ENCODE peak calls at places on chromosomes 7 and 10, in seven cellular contexts. W is HepG2, F is IMR-90, D is K562, A is heart left ventricle, I is gastrocnemius medialis, K is body of pancreas. L is an unnamed sample.

GRCh38 chr7:18700147-18700546 is 204.6 kb downstream of the HDAC9 start:
- DNase-seq in W (no peak), K (no peak), I (no peak), D (no peak), F (no peak), A (no peak), L (no peak)

GRCh38 chr10:101415884-101416283 is 61.9 kb downstream of the BTRC start:
- DNase-seq in F (no peak), I (no peak), W (no peak), D (no peak), A (no peak), K (no peak), L (no peak)

GRCh38 chr10:132685121-132685891 is 100.6 kb downstream of the NKX6-2 start:
- DNase-seq in W (peak), F (peak), I (no peak), A (peak), D (peak), K (peak), L (no peak)

GRCh38 chr7:29623976-29624375 is 60.3 kb downstream of the PRR15 start:
- DNase-seq in K (no peak), F (no peak), W (no peak), A (no peak), D (no peak), I (no peak), L (no peak)

GRCh38 chr7:25732771-25733217 is 419.2 kb upstream of the NFE2L3 start:
- DNase-seq in K (no peak), I (no peak), D (no peak), A (no peak), F (no peak), W (no peak), L (no peak)

GRCh38 chr7:156566812-156567549 is 73.6 kb upstream of the RNF32 start:
- DNase-seq in W (no peak), F (no peak), K (peak), I (no peak), D (no peak), A (no peak), L (no peak)

GRCh38 chr7:12289996-12290395 is 78.9 kb downstream of the TMEM106B start:
- DNase-seq in W (no peak), D (no peak), A (no peak), F (no peak), K (no peak), I (no peak), L (no peak)

GRCh38 chr7:115707684-115708341 is 322.8 kb downstream of the TFEC start:
- DNase-seq in K (no peak), W (no peak), D (no peak), A (no peak), I (no peak), F (no peak), L (no peak)

GRCh38 chr7:1972734-1973133 is 260.0 kb downstream of the MAD1L1 start:
- DNase-seq in K (no peak), W (no peak), A (no peak), I (no peak), F (no peak), D (no peak), L (no peak)

GRCh38 chr10:34760606-34761005 is 54.5 kb downstream of the PARD3 start:
- DNase-seq in A (peak), I (peak), W (no peak), D (no peak), F (peak), K (no peak), L (no peak)

GRCh38 chr10:5809541-5810154 is 3.6 kb downstream of the GDI2 start:
- DNase-seq in A (no peak), K (no peak), W (peak), D (no peak), F (peak), I (no peak), L (no peak)
- H3K27ac ChIP-seq in A (no peak), K (no peak), W (peak), D (no peak), F (no peak), I (peak), L (peak)

DNA sequence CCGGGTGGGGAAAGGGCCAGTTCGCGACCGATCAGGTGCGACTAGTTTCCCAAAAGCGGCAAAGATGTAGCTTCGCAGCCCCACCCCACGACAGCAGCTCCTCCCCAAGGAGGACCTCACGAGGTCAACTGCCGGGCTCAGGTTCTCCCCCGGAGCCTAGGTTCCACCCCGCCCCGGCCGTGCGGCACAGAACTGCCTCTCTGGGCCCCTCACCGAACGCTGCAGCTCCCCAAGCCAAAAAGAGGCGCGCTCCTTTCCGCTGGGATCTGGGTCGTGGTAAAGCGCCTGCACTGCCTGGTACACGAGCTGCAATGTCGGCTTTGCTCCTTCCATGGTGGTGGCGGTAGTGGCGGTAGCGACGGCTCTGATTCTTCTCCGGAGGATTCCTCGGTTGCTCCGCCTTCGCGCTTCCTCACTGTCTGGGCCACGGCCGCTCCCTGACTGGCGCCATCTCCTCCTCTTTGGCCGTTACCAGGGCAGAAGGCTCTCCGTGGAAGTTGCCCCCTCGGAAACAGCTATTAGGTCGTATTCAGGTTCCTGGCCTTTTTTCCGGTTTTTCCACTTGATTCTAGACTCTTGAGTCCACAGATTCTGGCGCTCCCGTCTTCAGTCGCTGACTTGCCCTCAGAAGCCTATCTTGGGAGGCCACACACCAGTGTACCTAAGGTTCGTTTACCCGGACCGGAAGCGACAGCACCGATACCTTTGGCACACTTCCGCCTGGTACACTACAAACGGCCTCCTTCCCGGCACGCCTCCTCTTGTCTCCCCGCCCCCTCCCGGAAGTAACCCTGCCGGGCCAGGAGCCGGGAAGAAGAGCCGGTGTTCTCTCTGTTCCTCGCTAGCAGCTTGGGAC is at the start of gene TNPO3:
- DNase-seq in F (peak), D (peak), A (peak), I (peak), K (peak), W (peak), L (peak)
- TF ChIP-seq POLR2A in F (peak), D (peak), A (no peak), I (peak), K (peak), W (peak), L (peak)

GRCh38 chr10:125169915-125170314 is 9.6 kb upstream of the CTBP2 start:
- DNase-seq in F (no peak), I (no peak), K (no peak), D (no peak), W (no peak), A (no peak), L (no peak)

GRCh38 chr10:125175807-125176206 is 15.4 kb upstream of the CTBP2 start:
- DNase-seq in W (no peak), I (no peak), A (no peak), F (no peak), K (no peak), D (no peak), L (no peak)

GRCh38 chr10:125171402-125172316 is 11.3 kb upstream of the CTBP2 start:
- DNase-seq in D (no peak), K (peak), A (no peak), F (no peak), I (no peak), W (no peak), L (no peak)

GRCh38 chr10:125174360-125174759 is 14.0 kb upstream of the CTBP2 start:
- DNase-seq in D (no peak), I (no peak), A (no peak), W (no peak), F (no peak), K (no peak), L (no peak)

DNA sequence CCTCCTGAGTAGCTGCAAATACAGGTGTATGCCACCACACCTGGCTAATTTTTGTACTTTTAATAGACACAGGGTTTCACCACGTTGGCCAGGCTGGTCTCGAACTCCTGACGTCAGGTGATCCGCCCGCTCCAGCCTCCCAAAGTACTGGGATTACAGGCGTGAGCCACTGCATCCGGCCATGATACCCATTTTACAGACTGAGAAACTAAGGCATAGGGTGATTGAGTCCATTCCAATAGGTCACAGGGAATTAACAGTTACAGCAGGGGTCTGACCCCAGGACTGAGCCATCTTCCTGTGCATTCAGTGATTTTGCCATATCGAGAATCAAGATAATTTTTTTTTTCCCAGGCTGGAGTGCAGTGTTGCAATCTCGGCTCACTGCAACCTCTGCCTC is 12.3 kb upstream of the CTBP2 start:
- DNase-seq in A (no peak), W (no peak), F (no peak), I (no peak), D (no peak), K (no peak), L (no peak)
- H3K27ac ChIP-seq in A (no peak), W (no peak), F (no peak), I (no peak), D (no peak), K (no peak), L (no peak)

GRCh38 chr10:75234683-75235374 is 928 bp downstream of the COMTD1 start:
- DNase-seq in K (peak), A (no peak), D (peak), I (no peak), F (no peak), W (no peak), L (no peak)
- TF ChIP-seq POLR2A in K (peak), A (no peak), D (peak), I (no peak), F (no peak), W (no peak), L (no peak)

GRCh38 chr7:131328387-131329175 is 905 bp downstream of the MKLN1 start:
- DNase-seq in I (no peak), W (no peak), A (no peak), F (peak), D (no peak), K (no peak), L (no peak)

GRCh38 chr7:131327626-131328386 is at the start of gene MKLN1:
- DNase-seq in A (peak), F (peak), D (peak), I (peak), W (peak), K (peak), L (peak)

GRCh38 chr7:131329176-131329570 is 1.5 kb downstream of the MKLN1 start:
- DNase-seq in F (no peak), W (no peak), D (no peak), I (no peak), K (peak), A (no peak), L (no peak)

GRCh38 chr7:131331806-131332205 is 4.1 kb downstream of the MKLN1 start:
- DNase-seq in I (no peak), A (no peak), K (no peak), D (no peak), F (no peak), W (peak), L (no peak)

DNA sequence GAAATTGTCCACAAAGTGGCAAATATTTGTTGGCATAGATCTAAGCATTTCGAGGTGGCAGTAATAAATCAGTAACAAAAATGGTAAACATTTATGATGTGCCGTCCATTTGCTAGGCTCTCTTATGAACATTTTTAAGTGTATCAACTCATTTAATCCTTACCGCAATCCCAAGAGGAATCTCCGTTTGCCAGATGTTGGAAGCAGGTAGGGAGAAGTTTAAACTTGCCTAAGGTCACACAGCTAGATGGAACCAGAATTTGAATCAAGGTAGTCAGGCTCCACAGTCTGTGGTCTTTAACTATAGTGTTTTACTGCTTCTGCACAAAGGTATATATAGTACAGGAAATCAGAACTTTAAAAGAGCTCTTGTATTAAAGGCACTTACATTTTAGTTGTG is 2.6 kb downstream of the MKLN1 start:
- DNase-seq in D (no peak), W (no peak), I (no peak), A (no peak), F (no peak), K (no peak), L (no peak)
- H3K27ac ChIP-seq in D (no peak), W (no peak), I (peak), A (peak), F (no peak), K (no peak), L (peak)

DNA sequence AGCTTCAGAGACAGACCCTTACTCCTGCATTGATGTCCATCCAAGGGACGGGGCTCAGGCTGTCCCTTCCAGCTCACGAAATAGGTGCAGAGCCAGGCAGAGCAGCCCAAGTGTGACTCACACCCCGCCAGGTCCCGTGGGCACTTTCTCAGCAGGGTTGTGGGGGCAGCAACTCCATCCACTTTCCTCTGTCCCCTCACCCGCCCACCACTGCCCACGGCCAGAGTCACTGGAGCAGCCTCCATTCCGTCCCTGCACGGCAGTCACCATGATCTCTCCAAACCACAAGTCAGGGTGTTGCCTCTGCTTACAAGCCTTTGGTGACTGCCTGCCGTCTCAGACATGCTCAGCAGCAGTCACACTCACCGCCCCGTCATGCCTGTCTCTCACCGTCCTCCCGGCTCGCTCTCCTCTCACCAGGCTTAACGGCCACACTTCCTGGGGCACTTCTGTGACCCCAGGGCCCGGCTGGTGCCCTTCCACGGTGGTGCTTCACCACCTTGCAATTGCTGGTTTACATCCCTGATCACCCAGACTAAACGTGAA is 39.3 kb downstream of the CALML3 start:
- DNase-seq in F (peak), I (no peak), A (no peak), D (peak), K (peak), W (no peak), L (no peak)
- TF ChIP-seq POLR2A in F (no peak), I (no peak), A (no peak), D (no peak), K (no peak), W (no peak), L (no peak)

GRCh38 chr7:158867214-158867984 is 11.0 kb downstream of the DYNC2I1 start:
- DNase-seq in K (no peak), D (no peak), I (no peak), W (no peak), A (no peak), F (no peak), L (no peak)
- H3K27ac ChIP-seq in K (no peak), D (peak), I (no peak), W (no peak), A (no peak), F (no peak), L (no peak)

GRCh38 chr10:78302989-78303854 is 269.6 kb downstream of the RPS24 start:
- DNase-seq in W (peak), A (peak), K (peak), F (peak), D (peak), I (peak), L (peak)
- TF ChIP-seq POLR2A in W (peak), A (peak), K (peak), F (peak), D (peak), I (peak), L (peak)

DNA sequence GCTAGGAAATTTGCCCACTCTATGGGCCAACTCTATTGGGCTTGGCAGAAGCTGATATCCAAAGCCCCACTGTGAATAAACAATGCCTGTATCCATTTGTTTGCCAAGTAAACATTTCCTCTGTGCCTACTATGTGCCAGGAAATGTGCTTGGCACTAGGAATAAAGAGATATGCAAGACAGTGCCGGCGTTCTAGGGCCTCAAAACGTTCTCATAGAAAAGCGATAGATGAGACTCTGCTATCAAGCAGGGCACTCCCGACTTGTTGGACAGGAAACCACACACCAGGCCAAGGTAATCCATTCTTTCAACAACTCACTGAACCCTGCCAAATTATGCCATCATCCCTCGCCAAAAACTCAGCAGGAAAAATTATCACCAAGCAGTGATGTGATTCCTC is 196.7 kb downstream of the IPMK start:
- DNase-seq in W (no peak), F (no peak), A (no peak), I (no peak), D (no peak), K (no peak), L (no peak)
- H3K27ac ChIP-seq in W (no peak), F (no peak), A (no peak), I (no peak), D (no peak), K (no peak), L (no peak)

L was measured in esophagus squamous epithelium.